ENCODE peak calls at places on chromosomes 3 and 15, in six cellular contexts. A is DMS79, R is NAMALWA, S is A549, U is NCI-H524, V is activated T-cell treated with anti-CD3 and anti-CD28 coated beads for 1 hour. W is an unnamed sample.

GRCh38 chr15:76903251-76903681 is 1.9 kb downstream of the SCAPER start:
- DNase-seq in A (no peak), U (peak; percentile 59), S (peak; percentile 66), V (no peak), R (peak; percentile 60), W (peak; percentile 37)

GRCh38 chr3:152583913-152584312 is 251.0 kb upstream of the P2RY1 start:
- DNase-seq in V (no peak), R (no peak), U (no peak), S (no peak), A (no peak), W (no peak)

GRCh38 chr3:171548918-171549317 is 88.7 kb upstream of the TNIK start:
- DNase-seq in U (no peak), V (no peak), S (no peak), R (no peak), A (no peak), W (no peak)

GRCh38 chr3:25548836-25549235 is 115.9 kb downstream of the TOP2B start:
- DNase-seq in R (no peak), A (no peak), S (no peak), V (no peak), U (no peak), W (no peak)

GRCh38 chr15:62726461-62726860 is 316.1 kb upstream of the TPM1 start:
- DNase-seq in S (no peak), U (no peak), A (no peak), R (no peak), V (no peak), W (no peak)

GRCh38 chr3:7562892-7563291 is 702.0 kb downstream of the GRM7 start:
- DNase-seq in U (no peak), V (no peak), R (no peak), A (no peak), S (no peak), W (no peak)

GRCh38 chr15:25674948-25675347 is 188.2 kb downstream of the ATP10A start:
- DNase-seq in A (no peak), R (no peak), S (no peak), V (no peak), U (no peak), W (no peak)

GRCh38 chr15:38555686-38556334 is 8.8 kb downstream of the RASGRP1 start:
- DNase-seq in A (no peak), U (peak; percentile 98), V (no peak), S (no peak), R (no peak), W (no peak)

GRCh38 chr15:85456798-85457197 is 76.4 kb downstream of the AKAP13 start:
- DNase-seq in S (no peak), U (no peak), A (no peak), V (no peak), R (peak; percentile 50), W (no peak)

GRCh38 chr3:108008931-108009635 is 81.7 kb downstream of the CD47 start:
- DNase-seq in V (no peak), U (peak; percentile 14), S (no peak), A (no peak), R (peak; percentile 11), W (no peak)

GRCh38 chr3:128950223-128950938 is 43.5 kb downstream of the CFAP92 start:
- DNase-seq in A (no peak), S (peak; percentile 44), R (peak; percentile 57), V (no peak), U (peak; percentile 64), W (peak; percentile 36)

GRCh38 chr3:185330238-185330637 is 32.7 kb upstream of the MAP3K13 start:
- DNase-seq in V (no peak), S (no peak), U (no peak), R (no peak), A (no peak), W (peak; percentile 49)

GRCh38 chr3:48891606-48892005 is 7.1 kb downstream of the SLC25A20 start:
- DNase-seq in A (no peak), V (no peak), U (no peak), S (no peak), R (no peak), W (no peak)

GRCh38 chr15:70947369-70948335 is 55.0 kb downstream of the LRRC49 start:
- DNase-seq in U (no peak), R (no peak), A (no peak), S (no peak), V (no peak), W (no peak)

GRCh38 chr15:35000511-35000910 is 12.4 kb upstream of the ZNF770 start:
- DNase-seq in R (no peak), V (no peak), U (no peak), A (no peak), S (peak; percentile 67), W (peak; percentile 24)

GRCh38 chr3:28077566-28077965 is 163.9 kb upstream of the CMC1 start:
- DNase-seq in S (peak; percentile 5), R (no peak), V (no peak), A (no peak), U (peak; percentile 15), W (no peak)

GRCh38 chr3:7621645-7622044 is 760.7 kb downstream of the GRM7 start:
- DNase-seq in R (no peak), A (no peak), V (no peak), S (no peak), U (no peak), W (no peak)

GRCh38 chr3:114756506-114757279 is 390.4 kb downstream of the ZBTB20 start:
- DNase-seq in S (peak; percentile 20), U (peak; percentile 8), R (no peak), A (no peak), V (no peak), W (no peak)

W was measured in AML-193.